ENCODE peak calls at places on chromosomes 3 and 15, in eight cellular contexts. A, D, S, T, L, N, G and J are unnamed samples.

GRCh38 chr3:49724586-49724985 is 835 bp upstream of the GMPPB start:
- DNase-seq in G (no peak), L (no peak), N (peak), T (no peak), D (no peak), S (no peak), A (peak), J (no peak)

GRCh38 chr3:149277338-149277813 is 55.7 kb upstream of the CP start:
- DNase-seq in T (peak), A (no peak), L (peak), G (peak), N (peak), S (peak), D (no peak), J (peak)

GRCh38 chr3:128366136-128366535 is 100.6 kb downstream of the DNAJB8 start:
- DNase-seq in N (no peak), L (no peak), A (no peak), D (no peak), G (no peak), S (no peak), T (no peak), J (no peak)

GRCh38 chr15:36347272-36347864 is 232.1 kb upstream of the CDIN1 start:
- DNase-seq in D (no peak), L (no peak), G (no peak), T (no peak), S (no peak), N (no peak), A (no peak), J (no peak)

GRCh38 chr3:123471106-123471505 is 22.2 kb upstream of the ADCY5 start:
- DNase-seq in L (no peak), G (no peak), S (no peak), T (no peak), A (no peak), D (no peak), N (no peak), J (no peak)

GRCh38 chr3:122880173-122880572 is 85.3 kb downstream of the SLC49A4 start:
- DNase-seq in A (no peak), T (no peak), G (no peak), N (no peak), S (no peak), L (no peak), D (no peak), J (no peak)

GRCh38 chr3:41683666-41684350 is 278.1 kb downstream of the ULK4 start:
- DNase-seq in A (no peak), D (no peak), L (peak), T (peak), N (peak), G (peak), S (peak), J (no peak)

GRCh38 chr15:64452988-64453688 is 7.2 kb upstream of the ZNF609 start:
- DNase-seq in L (no peak), D (no peak), N (peak), G (no peak), A (peak), S (no peak), T (peak), J (no peak)

GRCh38 chr3:59143447-59143846 is 93.6 kb upstream of the CFAP20DC start:
- DNase-seq in G (no peak), T (no peak), S (no peak), D (peak), N (no peak), A (no peak), L (no peak), J (no peak)

GRCh38 chr3:22176911-22177310 is 425.9 kb upstream of the ZNF385D start:
- DNase-seq in L (no peak), T (no peak), S (no peak), N (no peak), D (no peak), G (no peak), A (no peak), J (no peak)

GRCh38 chr15:70189826-70190225 is 92.1 kb upstream of the TLE3 start:
- DNase-seq in N (no peak), S (no peak), D (no peak), L (no peak), A (peak), G (no peak), T (no peak), J (no peak)

GRCh38 chr15:64589435-64590084 is 129.2 kb downstream of the ZNF609 start:
- DNase-seq in A (no peak), N (no peak), S (no peak), D (no peak), T (no peak), G (no peak), L (no peak), J (no peak)

GRCh38 chr3:132592211-132592610 is 4.9 kb upstream of the ACKR4 start:
- DNase-seq in N (no peak), T (peak), L (no peak), S (no peak), G (no peak), D (no peak), A (no peak), J (no peak)

GRCh38 chr15:63601026-63601726 is 4.0 kb downstream of the FBXL22 start:
- DNase-seq in S (peak), D (no peak), N (peak), T (peak), G (no peak), L (no peak), A (peak), J (no peak)

GRCh38 chr15:77418341-77419049 is 1.4 kb downstream of the PEAK1 start:
- DNase-seq in N (peak), G (no peak), S (peak), A (no peak), D (no peak), L (no peak), T (peak), J (no peak)

GRCh38 chr3:125110016-125110875 is 54.4 kb upstream of the HEG1 start:
- DNase-seq in D (peak), A (no peak), T (peak), L (peak), S (peak), G (peak), N (peak), J (peak)

GRCh38 chr3:41158947-41159346 is 40.4 kb upstream of the CTNNB1 start:
- DNase-seq in D (no peak), S (peak), T (no peak), N (no peak), A (no peak), G (peak), L (no peak), J (no peak)

GRCh38 chr15:29081781-29082180 is 187.8 kb downstream of the NSMCE3 start:
- DNase-seq in L (no peak), A (no peak), D (no peak), S (no peak), T (no peak), N (no peak), G (no peak), J (no peak)

GRCh38 chr15:47415539-47415971 is 301.8 kb upstream of the SEMA6D start:
- DNase-seq in T (no peak), A (no peak), S (peak), N (peak), D (no peak), G (no peak), L (no peak), J (no peak)

GRCh38 chr3:188446014-188446413 is 292.1 kb downstream of the LPP start:
- DNase-seq in L (no peak), S (no peak), A (no peak), N (no peak), D (no peak), T (no peak), G (no peak), J (no peak)

GRCh38 chr3:8554725-8555621 is 53.4 kb downstream of the LMCD1 start:
- DNase-seq in D (no peak), T (peak), A (no peak), G (peak), S (peak), L (peak), N (peak), J (peak)

GRCh38 chr3:133381346-133382109 is 18.3 kb upstream of the BFSP2 start:
- DNase-seq in A (no peak), D (no peak), N (no peak), T (no peak), S (no peak), G (no peak), L (no peak), J (no peak)

GRCh38 chr3:125334675-125335560 is 40.2 kb downstream of the ZNF148 start:
- DNase-seq in A (no peak), S (no peak), D (no peak), L (no peak), N (no peak), T (no peak), G (no peak), J (no peak)

GRCh38 chr3:119297169-119297568 is 3.0 kb downstream of the ARHGAP31 start:
- DNase-seq in T (peak), L (no peak), N (peak), D (no peak), G (no peak), A (no peak), S (peak), J (no peak)

GRCh38 chr3:53837331-53837730 is 8.9 kb downstream of the CHDH start:
- DNase-seq in A (peak), T (no peak), S (no peak), G (no peak), D (no peak), N (no peak), L (no peak), J (no peak)

GRCh38 chr15:28191832-28192231 is 92.7 kb upstream of the OCA2 start:
- DNase-seq in L (peak), N (peak), T (peak), D (no peak), S (peak), A (peak), G (peak), J (peak)

GRCh38 chr3:33358172-33358781 is 81.0 kb downstream of the FBXL2 start:
- DNase-seq in S (no peak), T (no peak), D (no peak), A (no peak), N (no peak), L (no peak), G (no peak), J (no peak)

GRCh38 chr3:173725507-173725906 is 328.0 kb downstream of the NLGN1 start:
- DNase-seq in N (peak), A (no peak), D (no peak), T (no peak), L (no peak), G (no peak), S (no peak), J (peak)

GRCh38 chr3:150544040-150544439 is 2.3 kb downstream of the SERP1 start:
- DNase-seq in S (peak), L (peak), A (no peak), G (peak), N (peak), T (peak), D (no peak), J (no peak)
- H3K4me3 ChIP-seq in S (peak), L (no peak), A (no peak), G (no peak), N (peak), T (peak), D (no peak), J (peak)

DNA sequence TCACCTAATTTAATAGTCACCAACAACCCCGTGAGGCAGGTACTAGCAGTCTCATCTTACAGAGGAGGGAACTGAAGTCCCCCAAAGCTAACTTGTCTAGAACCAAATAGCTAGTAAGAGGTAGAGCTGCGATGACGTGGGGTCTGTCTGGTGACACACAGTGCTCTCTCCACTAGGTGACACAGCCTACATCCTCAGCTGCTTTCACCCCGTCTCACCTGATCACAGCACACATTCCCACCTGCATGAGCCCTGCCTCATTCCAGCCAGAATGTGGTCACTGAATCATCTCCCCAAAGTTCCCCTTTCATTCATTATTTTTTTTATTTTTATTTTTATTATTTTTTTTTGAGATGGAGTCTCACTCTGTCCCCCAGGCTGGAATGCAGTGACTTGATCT is 21.3 kb upstream of the MAGEF1 start:
- DNase-seq in N (no peak), A (no peak), G (no peak), D (no peak), T (no peak), S (no peak), L (no peak), J (no peak)
- TF ChIP-seq CTCF in N (no peak), A (no peak), G (no peak), D (no peak), T (no peak), S (no peak), L (no peak), J (no peak)

GRCh38 chr15:45134682-45135604 is 5.1 kb downstream of the DUOX1 start:
- DNase-seq in N (no peak), D (no peak), G (no peak), A (no peak), S (no peak), L (no peak), T (no peak), J (no peak)

GRCh38 chr15:45133561-45133920 is 3.7 kb downstream of the DUOX1 start:
- DNase-seq in D (no peak), T (no peak), N (no peak), A (no peak), G (no peak), L (no peak), S (no peak), J (no peak)

GRCh38 chr15:45136378-45136764 is 6.6 kb downstream of the DUOX1 start:
- DNase-seq in D (no peak), N (no peak), G (no peak), A (no peak), L (no peak), S (no peak), T (no peak), J (no peak)

GRCh38 chr15:45132844-45133560 is 3.2 kb downstream of the DUOX1 start:
- DNase-seq in N (no peak), L (no peak), A (no peak), S (no peak), D (no peak), G (no peak), T (no peak), J (no peak)

DNA sequence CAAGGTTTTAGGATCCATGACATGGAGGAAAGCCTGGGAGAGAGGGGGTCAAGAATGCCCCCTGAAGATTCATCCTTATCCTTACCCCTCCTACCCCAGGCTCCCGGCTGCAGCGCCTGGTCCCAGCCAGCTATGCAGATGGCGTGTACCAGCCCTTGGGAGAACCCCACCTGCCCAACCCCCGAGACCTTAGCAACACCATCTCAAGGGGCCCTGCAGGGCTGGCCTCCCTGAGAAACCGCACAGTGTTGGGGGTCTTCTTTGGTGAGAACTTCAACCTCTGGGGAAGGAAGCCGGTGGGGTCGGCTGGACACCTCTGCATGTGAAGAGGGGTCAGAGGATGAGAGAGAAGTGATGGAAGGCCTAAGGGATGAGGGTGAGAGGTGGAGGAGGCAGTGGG is 4.3 kb downstream of the DUOX1 start:
- DNase-seq in T (no peak), L (no peak), D (no peak), A (no peak), N (no peak), S (no peak), G (no peak), J (no peak)
- H3K4me3 ChIP-seq in T (no peak), L (no peak), D (no peak), A (no peak), N (no peak), S (no peak), G (no peak), J (no peak)

GRCh38 chr3:63228677-63229076 is 49.4 kb upstream of the SYNPR start:
- DNase-seq in G (no peak), N (peak), D (peak), A (no peak), S (peak), L (peak), T (peak), J (peak)

GRCh38 chr3:63231556-63231955 is 46.6 kb upstream of the SYNPR start:
- DNase-seq in A (no peak), G (no peak), S (no peak), D (no peak), T (no peak), L (no peak), N (no peak), J (no peak)

GRCh38 chr3:63230146-63230545 is 48.0 kb upstream of the SYNPR start:
- DNase-seq in A (no peak), L (no peak), D (no peak), T (no peak), N (no peak), S (no peak), G (no peak), J (no peak)

GRCh38 chr3:63228087-63228486 is 50.0 kb upstream of the SYNPR start:
- DNase-seq in D (no peak), S (no peak), A (no peak), G (no peak), T (no peak), N (no peak), L (no peak), J (no peak)

DNA sequence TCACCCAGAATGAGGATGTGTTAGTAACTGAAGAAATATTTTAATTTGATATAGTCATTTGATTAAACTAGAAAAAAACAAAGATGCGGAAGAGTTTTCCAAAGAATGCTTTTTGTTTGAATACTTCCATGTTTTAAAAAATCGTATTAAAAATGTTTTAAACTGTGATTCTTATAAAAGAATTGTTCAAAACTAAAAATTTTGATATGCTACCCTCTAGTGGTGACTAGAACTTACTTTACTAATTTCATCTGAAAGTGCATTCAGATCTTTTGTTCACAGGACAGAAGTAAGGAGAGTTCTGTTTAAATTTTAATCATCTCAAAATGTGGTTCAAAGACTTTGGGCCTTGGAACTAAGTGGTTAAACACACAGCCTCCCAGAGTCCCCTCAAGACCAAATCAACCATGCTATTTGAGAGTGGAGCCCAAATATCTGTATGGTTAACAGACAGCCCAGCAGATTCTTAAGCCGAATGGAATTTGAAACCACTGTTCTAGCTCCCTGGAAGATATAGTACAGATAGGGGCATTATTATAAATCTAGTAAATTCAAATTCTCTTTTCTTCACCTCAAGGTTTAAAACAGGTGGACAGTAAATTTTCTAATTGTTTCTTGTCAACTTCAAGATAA is 45.2 kb upstream of the SYNPR start:
- DNase-seq in A (no peak), G (no peak), S (peak), N (peak), T (peak), D (no peak), L (no peak), J (no peak)
- TF ChIP-seq CTCF in A (no peak), G (peak), S (peak), N (peak), T (peak), D (peak), L (peak), J (peak)

DNA sequence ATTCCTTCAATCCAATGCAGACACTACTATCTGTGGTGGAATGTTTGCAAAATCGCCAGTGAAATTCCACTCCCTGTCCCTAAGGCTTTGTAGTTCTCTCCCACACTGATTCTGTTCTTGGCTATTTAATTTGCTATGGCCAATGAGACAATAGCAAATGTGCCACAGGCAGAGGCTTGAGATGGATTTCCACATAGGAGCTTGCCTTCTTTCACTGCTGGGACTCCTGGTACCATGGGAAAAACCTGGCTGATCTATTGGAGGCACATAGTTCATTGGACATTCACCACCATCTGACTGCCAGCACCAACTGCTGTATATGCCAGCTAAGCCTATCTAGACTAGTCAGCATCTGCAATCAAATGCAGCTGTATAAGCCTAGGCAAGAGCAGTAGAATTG is 103.8 kb downstream of the NR1D2 start:
- DNase-seq in T (peak), N (no peak), L (peak), D (no peak), A (no peak), S (peak), G (no peak), J (no peak)
- H3K4me3 ChIP-seq in T (no peak), N (no peak), L (no peak), D (no peak), A (no peak), S (no peak), G (no peak), J (no peak)